ENCODE peak calls at places on chromosomes 4 and X, in seven cellular contexts. G, E, Y, K, X, F and I are unnamed samples.

GRCh38 chr4:94368459-94368858 is 25.8 kb upstream of the HPGDS start:
- DNase-seq in E (no peak), F (no peak), Y (no peak), K (no peak), G (no peak), X (no peak), I (no peak)

GRCh38 chr4:26207631-26208030 is 113.2 kb upstream of the RBPJ start:
- DNase-seq in X (no peak), G (no peak), K (no peak), E (no peak), Y (no peak), F (no peak), I (no peak)

GRCh38 chr4:86092684-86093083 is 267.2 kb downstream of the MAPK10 start:
- DNase-seq in Y (no peak), G (peak), K (no peak), F (no peak), E (no peak), X (no peak), I (no peak)

GRCh38 chr4:75698162-75698962 is 25.2 kb upstream of the G3BP2 start:
- DNase-seq in Y (no peak), E (peak), K (no peak), X (no peak), F (peak), G (no peak), I (no peak)

GRCh38 chrX:49978191-49978590 is 55.8 kb downstream of the CLCN5 start:
- DNase-seq in Y (no peak), G (no peak), X (no peak), F (no peak), K (no peak), E (no peak), I (no peak)

GRCh38 chr4:165410214-165410613 is 31.4 kb downstream of the CPE start:
- DNase-seq in K (no peak), F (no peak), X (no peak), Y (no peak), G (no peak), E (no peak), I (no peak)

GRCh38 chrX:49165901-49166881 is 3.6 kb downstream of the MAGIX start:
- DNase-seq in K (no peak), G (peak), X (peak), F (peak), E (peak), Y (peak), I (no peak)

GRCh38 chrX:10326578-10326977 is 169.8 kb downstream of the CLCN4 start:
- DNase-seq in X (no peak), F (no peak), G (peak), Y (peak), K (no peak), E (peak), I (no peak)

GRCh38 chr4:142846729-142847606 is 867 bp upstream of the INPP4B start:
- DNase-seq in K (peak), X (peak), Y (peak), G (no peak), E (peak), F (peak), I (no peak)

GRCh38 chr4:57424231-57424897 is 314.2 kb upstream of the IGFBP7 start:
- DNase-seq in G (no peak), X (no peak), Y (no peak), E (no peak), K (peak), F (peak), I (no peak)

GRCh38 chr4:83150563-83151330 is 36.2 kb upstream of the PLAC8 start:
- DNase-seq in X (no peak), F (no peak), Y (no peak), K (peak), E (no peak), G (no peak), I (no peak)

GRCh38 chr4:41169256-41169655 is 45.1 kb downstream of the APBB2 start:
- DNase-seq in E (no peak), F (no peak), G (no peak), K (no peak), Y (no peak), X (no peak), I (no peak)

GRCh38 chr4:119559044-119559647 is 69.5 kb downstream of the PDE5A start:
- DNase-seq in Y (no peak), K (no peak), F (no peak), X (no peak), G (peak), E (peak), I (no peak)

GRCh38 chrX:14916017-14916674 is 42.9 kb downstream of the MOSPD2 start:
- DNase-seq in F (no peak), G (peak), E (no peak), K (no peak), Y (no peak), X (no peak), I (no peak)

GRCh38 chr4:126784966-126785580 is 847.7 kb upstream of the INTU start:
- DNase-seq in E (no peak), X (no peak), Y (no peak), G (no peak), K (no peak), F (no peak), I (no peak)

GRCh38 chrX:23578079-23578478 is 89.2 kb upstream of the PRDX4 start:
- DNase-seq in Y (no peak), F (no peak), E (no peak), X (no peak), G (peak), K (no peak), I (no peak)

GRCh38 chr4:22514001-22514400 is 1.9 kb downstream of the ADGRA3 start:
- DNase-seq in F (no peak), X (no peak), K (no peak), Y (no peak), E (no peak), G (peak), I (no peak)

GRCh38 chr4:107794001-107794400 is 30.7 kb upstream of the SGMS2 start:
- DNase-seq in Y (no peak), F (no peak), X (no peak), K (no peak), E (no peak), G (no peak), I (no peak)

GRCh38 chr4:152462715-152463114 is 73.2 kb downstream of the FBXW7 start:
- DNase-seq in G (no peak), X (no peak), Y (no peak), K (no peak), E (no peak), F (no peak), I (no peak)

GRCh38 chrX:21382715-21383114 is 8.5 kb downstream of the CNKSR2 start:
- DNase-seq in G (no peak), X (no peak), E (no peak), F (no peak), Y (no peak), K (no peak), I (no peak)

GRCh38 chr4:23060776-23061175 is 368.0 kb downstream of the GBA3 start:
- DNase-seq in Y (no peak), E (no peak), G (peak), X (no peak), K (no peak), F (no peak), I (no peak)

GRCh38 chr4:158581161-158581560 is 59.5 kb downstream of the RXFP1 start:
- DNase-seq in K (no peak), X (no peak), Y (no peak), E (no peak), G (peak), F (no peak), I (no peak)

GRCh38 chr4:53994382-53994781 is 70.0 kb downstream of the CHIC2 start:
- DNase-seq in X (no peak), Y (no peak), G (no peak), K (no peak), E (no peak), F (no peak), I (no peak)

GRCh38 chr4:187667095-187667494 is 328.5 kb upstream of the ZFP42 start:
- DNase-seq in X (no peak), F (no peak), G (no peak), K (no peak), Y (no peak), E (no peak), I (no peak)

GRCh38 chr4:157185363-157185762 is 35.2 kb upstream of the GRIA2 start:
- DNase-seq in F (no peak), X (no peak), E (no peak), Y (no peak), G (no peak), K (no peak), I (no peak)

GRCh38 chr4:108255203-108255747 is 86.5 kb upstream of the LEF1 start:
- DNase-seq in G (no peak), X (no peak), K (no peak), Y (no peak), F (no peak), E (no peak), I (no peak)

GRCh38 chrX:136899206-136899605 is 18.7 kb upstream of the RBMX start:
- DNase-seq in X (no peak), Y (no peak), G (no peak), F (no peak), E (no peak), K (no peak), I (no peak)

GRCh38 chrX:103360092-103360491 is 3.8 kb downstream of the TCEAL9 start:
- DNase-seq in X (no peak), G (no peak), E (no peak), F (no peak), K (no peak), Y (no peak), I (no peak)

GRCh38 chr4:150070464-150071170 is 7.6 kb upstream of the DCLK2 start:
- DNase-seq in K (no peak), F (no peak), E (no peak), Y (no peak), X (no peak), G (no peak), I (no peak)

GRCh38 chr4:151957163-151957562 is 196.4 kb upstream of the GATB start:
- DNase-seq in Y (peak), K (no peak), F (no peak), G (no peak), E (no peak), X (peak), I (no peak)

GRCh38 chr4:20662851-20663250 is 37.4 kb upstream of the PACRGL start:
- DNase-seq in X (no peak), Y (no peak), K (no peak), E (no peak), F (no peak), G (peak), I (no peak)

GRCh38 chr4:124177647-124178425 is 534.7 kb downstream of the ANKRD50 start:
- DNase-seq in Y (no peak), G (peak), E (no peak), K (no peak), X (no peak), F (no peak), I (no peak)

GRCh38 chr4:138953962-138954371 is 61.6 kb upstream of the NOCT start:
- DNase-seq in K (no peak), E (no peak), F (no peak), Y (no peak), G (peak), X (no peak), I (no peak)

GRCh38 chr4:86960557-86960959 is 25.7 kb downstream of the AFF1 start:
- DNase-seq in E (no peak), K (no peak), G (peak), X (no peak), Y (no peak), F (no peak), I (no peak)

GRCh38 chr4:74016068-74016467 is 17.6 kb upstream of the CXCL5 start:
- DNase-seq in X (no peak), F (no peak), Y (no peak), E (no peak), G (no peak), K (no peak), I (no peak)

GRCh38 chr4:148391056-148391455 is 51.2 kb downstream of the NR3C2 start:
- DNase-seq in F (no peak), Y (no peak), K (no peak), X (no peak), G (no peak), E (no peak), I (no peak)

GRCh38 chrX:34875204-34875603 is 67.4 kb upstream of the FAM47B start:
- DNase-seq in E (no peak), F (peak), K (no peak), Y (no peak), G (peak), X (no peak), I (no peak)

GRCh38 chr4:169144061-169144600 is 126.6 kb downstream of the SH3RF1 start:
- DNase-seq in Y (no peak), X (no peak), G (no peak), F (no peak), E (no peak), K (no peak), I (no peak)
- TF ChIP-seq CTCF in Y (no peak), X (no peak), G (no peak), F (no peak), E (no peak), K (no peak), I (no peak)

GRCh38 chrX:129760155-129760554 is 19.6 kb upstream of the SASH3 start:
- DNase-seq in E (no peak), G (no peak), F (no peak), X (no peak), K (no peak), Y (no peak), I (no peak)

GRCh38 chrX:129754266-129755024 is 15.7 kb downstream of the XPNPEP2 start:
- DNase-seq in K (no peak), Y (no peak), X (no peak), E (no peak), G (no peak), F (no peak), I (no peak)

GRCh38 chrX:129760981-129761380 is 18.8 kb upstream of the SASH3 start:
- DNase-seq in G (no peak), K (no peak), E (no peak), X (no peak), F (no peak), Y (no peak), I (no peak)

GRCh38 chrX:129759576-129760061 is 20.1 kb upstream of the SASH3 start:
- DNase-seq in E (peak), F (no peak), K (peak), X (no peak), Y (peak), G (peak), I (no peak)

GRCh38 chrX:129755779-129756650 is 17.2 kb downstream of the XPNPEP2 start:
- DNase-seq in K (no peak), F (no peak), E (peak), X (no peak), Y (no peak), G (no peak), I (no peak)
- TF ChIP-seq CTCF in K (no peak), F (no peak), E (peak), X (no peak), Y (no peak), G (no peak), I (no peak)

GRCh38 chr4:144556636-144557035 is 89.3 kb upstream of the HHIP start:
- DNase-seq in X (no peak), F (no peak), Y (no peak), K (no peak), G (no peak), E (peak), I (no peak)

GRCh38 chr4:144562019-144562740 is 83.8 kb upstream of the HHIP start:
- DNase-seq in K (no peak), Y (no peak), X (no peak), G (no peak), E (no peak), F (no peak), I (no peak)

DNA sequence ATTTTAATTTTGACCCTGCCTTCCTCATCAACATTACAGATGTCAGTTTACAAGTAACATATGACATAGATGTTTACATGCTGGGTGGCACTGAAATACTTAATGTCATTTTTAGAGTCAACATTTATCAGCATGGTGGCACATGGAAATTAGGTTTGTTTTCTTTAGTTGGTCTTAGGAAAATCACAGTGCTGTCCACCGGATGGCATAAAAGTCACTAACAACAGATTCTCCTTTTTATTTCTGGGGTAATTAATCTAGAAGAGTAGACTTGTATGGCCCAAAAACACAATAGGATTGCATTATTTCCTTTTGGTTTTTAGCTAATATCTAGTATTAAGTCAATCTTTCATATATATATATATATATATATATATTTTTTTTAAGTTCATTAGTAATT is 88.6 kb upstream of the HHIP start:
- DNase-seq in Y (no peak), F (no peak), K (no peak), E (no peak), X (no peak), G (no peak), I (no peak)
- TF ChIP-seq CTCF in Y (no peak), F (no peak), K (no peak), E (no peak), X (no peak), G (no peak), I (peak)

DNA sequence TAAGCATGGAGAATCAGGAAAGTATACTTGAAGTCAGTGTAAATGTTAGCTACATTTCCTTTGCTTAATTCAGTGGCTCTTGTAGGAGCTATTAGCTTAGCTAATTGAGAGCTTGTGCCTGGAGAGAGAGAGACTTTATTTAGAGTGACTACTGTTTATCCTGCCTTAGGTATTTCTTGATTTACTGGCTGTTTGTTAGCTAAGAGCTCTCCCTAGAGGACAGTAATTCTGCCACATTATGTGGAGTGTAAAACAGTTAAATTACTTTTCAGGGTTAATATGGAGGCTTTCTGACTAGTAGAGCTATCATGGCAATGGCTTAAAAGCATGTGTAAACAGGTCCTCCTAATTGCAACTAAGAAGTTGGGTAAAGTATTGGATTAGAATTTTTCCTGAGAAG is 306.5 kb upstream of the TECRL start:
- DNase-seq in X (no peak), E (no peak), K (no peak), G (no peak), F (no peak), Y (no peak), I (no peak)
- TF ChIP-seq CTCF in X (no peak), E (no peak), K (no peak), G (no peak), F (no peak), Y (no peak), I (no peak)